ENCODE peak calls at places on chromosomes 16 and 17, in six cellular contexts. One of them, this sample, is unnamed.

GRCh38 chr17:44348234-44348987 is 3.3 kb downstream of the GRN start:
- DNase-seq in A549: no peak
- DNase-seq in AG10803: peak; percentile 49
- DNase-seq in AG09319: no peak
- DNase-seq in astrocyte: no peak
- DNase-seq in mammary epithelial cell: peak; percentile 90
- DNase-seq in this sample: no peak

GRCh38 chr17:80294210-80294609 is 33.6 kb downstream of the RNF213 start:
- DNase-seq in mammary epithelial cell: no peak
- DNase-seq in A549: no peak
- DNase-seq in astrocyte: no peak
- DNase-seq in AG09319: no peak
- DNase-seq in AG10803: no peak
- DNase-seq in this sample: no peak

GRCh38 chr17:17737938-17738894 is 57.0 kb downstream of the RAI1 start:
- DNase-seq in A549: no peak
- DNase-seq in AG09319: no peak
- DNase-seq in mammary epithelial cell: peak; percentile 44
- DNase-seq in astrocyte: peak; percentile 40
- DNase-seq in AG10803: no peak
- DNase-seq in this sample: no peak

GRCh38 chr17:78130080-78130438 is 512 bp upstream of the TMC8 start:
- DNase-seq in AG10803: no peak
- DNase-seq in AG09319: no peak
- DNase-seq in mammary epithelial cell: no peak
- DNase-seq in A549: no peak
- DNase-seq in astrocyte: no peak
- DNase-seq in this sample: no peak

GRCh38 chr17:56203430-56203829 is 50.2 kb downstream of the ANKFN1 start:
- DNase-seq in AG09319: no peak
- DNase-seq in astrocyte: no peak
- DNase-seq in mammary epithelial cell: peak; percentile 24
- DNase-seq in AG10803: peak; percentile 7
- DNase-seq in A549: peak; percentile 40
- DNase-seq in this sample: no peak

GRCh38 chr17:4142107-4142900 is 526 bp downstream of the ZZEF1 start:
- DNase-seq in mammary epithelial cell: no peak
- DNase-seq in AG09319: no peak
- DNase-seq in A549: no peak
- DNase-seq in AG10803: peak; percentile 29
- DNase-seq in astrocyte: peak; percentile 8
- DNase-seq in this sample: no peak

GRCh38 chr17:81535480-81536298 is 7.5 kb downstream of the FSCN2 start:
- DNase-seq in AG09319: no peak
- DNase-seq in mammary epithelial cell: no peak
- DNase-seq in AG10803: no peak
- DNase-seq in astrocyte: no peak
- DNase-seq in A549: no peak
- DNase-seq in this sample: no peak

GRCh38 chr16:67447508-67448076 is 16.7 kb downstream of the HSD11B2 start:
- DNase-seq in AG09319: no peak
- DNase-seq in AG10803: peak; percentile 49
- DNase-seq in mammary epithelial cell: no peak
- DNase-seq in astrocyte: no peak
- DNase-seq in A549: peak; percentile 77
- DNase-seq in this sample: no peak

GRCh38 chr16:30485818-30486436 is 13.4 kb downstream of the ITGAL start:
- DNase-seq in AG09319: no peak
- DNase-seq in astrocyte: peak; percentile 29
- DNase-seq in mammary epithelial cell: no peak
- DNase-seq in A549: no peak
- DNase-seq in AG10803: peak; percentile 80
- DNase-seq in this sample: no peak

GRCh38 chr16:57667526-57668258 is 414 bp upstream of the ADGRG3 start:
- DNase-seq in mammary epithelial cell: no peak
- DNase-seq in A549: no peak
- DNase-seq in AG10803: no peak
- DNase-seq in AG09319: no peak
- DNase-seq in astrocyte: no peak
- DNase-seq in this sample: no peak
- TF ChIP-seq CTCF in mammary epithelial cell: peak; percentile 51
- TF ChIP-seq CTCF in A549: no peak
- TF ChIP-seq CTCF in AG10803: no peak
- TF ChIP-seq CTCF in AG09319: no peak
- TF ChIP-seq CTCF in astrocyte: no peak
- TF ChIP-seq CTCF in this sample: peak; percentile 26

DNA sequence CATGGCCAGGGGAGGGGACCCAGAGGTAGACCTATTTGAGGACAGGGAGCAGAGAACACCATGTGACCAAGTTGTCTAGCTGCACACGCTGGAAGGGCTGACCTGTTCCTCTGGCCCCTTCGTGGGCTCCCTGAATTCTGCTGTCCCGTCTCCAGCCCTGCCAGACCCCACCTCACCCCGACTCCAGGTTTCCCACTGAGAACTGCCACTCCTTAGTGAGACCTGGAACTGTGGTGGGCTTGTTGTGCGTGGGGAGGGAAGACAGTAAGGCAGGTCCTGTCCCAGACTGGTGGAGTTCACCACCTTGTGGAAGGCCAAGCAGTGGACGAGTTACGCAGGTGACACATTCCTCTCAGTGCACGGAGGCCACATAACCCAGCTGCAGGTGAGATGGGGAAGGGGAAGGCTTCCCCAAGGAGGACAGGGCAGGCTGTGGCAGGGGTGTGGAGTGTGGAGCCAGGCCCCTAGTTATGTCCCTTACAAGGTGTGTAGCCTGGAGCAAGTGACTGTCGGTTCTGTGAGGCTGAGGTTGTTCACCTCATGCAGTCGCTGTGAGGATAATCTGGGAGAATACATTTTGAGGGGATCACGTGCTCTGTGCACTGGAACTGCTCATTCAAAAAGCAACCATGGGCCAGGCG is 54.7 kb downstream of the USP22 start:
- DNase-seq in A549: no peak
- DNase-seq in AG09319: no peak
- DNase-seq in AG10803: no peak
- DNase-seq in mammary epithelial cell: no peak
- DNase-seq in astrocyte: no peak
- DNase-seq in this sample: no peak
- TF ChIP-seq CTCF in A549: no peak
- TF ChIP-seq CTCF in AG09319: no peak
- TF ChIP-seq CTCF in AG10803: no peak
- TF ChIP-seq CTCF in mammary epithelial cell: no peak
- TF ChIP-seq CTCF in astrocyte: no peak
- TF ChIP-seq CTCF in this sample: no peak

GRCh38 chr17:1533649-1534325 is 17.4 kb upstream of the INPP5K start:
- DNase-seq in astrocyte: no peak
- DNase-seq in AG09319: no peak
- DNase-seq in mammary epithelial cell: no peak
- DNase-seq in A549: no peak
- DNase-seq in AG10803: no peak
- DNase-seq in this sample: no peak

GRCh38 chr17:1529863-1530262 is 13.5 kb upstream of the INPP5K start:
- DNase-seq in mammary epithelial cell: no peak
- DNase-seq in AG09319: no peak
- DNase-seq in astrocyte: no peak
- DNase-seq in AG10803: peak; percentile 4
- DNase-seq in A549: no peak
- DNase-seq in this sample: no peak

GRCh38 chr17:1535737-1536136 is 19.3 kb upstream of the INPP5K start:
- DNase-seq in mammary epithelial cell: no peak
- DNase-seq in AG10803: no peak
- DNase-seq in AG09319: no peak
- DNase-seq in A549: no peak
- DNase-seq in astrocyte: no peak
- DNase-seq in this sample: no peak

GRCh38 chr17:1532836-1533602 is 16.6 kb upstream of the INPP5K start:
- DNase-seq in A549: no peak
- DNase-seq in mammary epithelial cell: no peak
- DNase-seq in AG09319: no peak
- DNase-seq in astrocyte: no peak
- DNase-seq in AG10803: no peak
- DNase-seq in this sample: no peak
- TF ChIP-seq CTCF in A549: peak; percentile 25
- TF ChIP-seq CTCF in mammary epithelial cell: peak; percentile 26
- TF ChIP-seq CTCF in AG09319: peak; percentile 16
- TF ChIP-seq CTCF in astrocyte: peak; percentile 6
- TF ChIP-seq CTCF in AG10803: peak; percentile 33
- TF ChIP-seq CTCF in this sample: peak; percentile 52

GRCh38 chr17:39194089-39194984 is 3.1 kb downstream of the CACNB1 start:
- DNase-seq in astrocyte: peak; percentile 49
- DNase-seq in AG09319: no peak
- DNase-seq in A549: peak; percentile 84
- DNase-seq in mammary epithelial cell: no peak
- DNase-seq in AG10803: peak; percentile 68
- DNase-seq in this sample: no peak
- TF ChIP-seq CTCF in astrocyte: peak; percentile 25
- TF ChIP-seq CTCF in AG09319: peak; percentile 57
- TF ChIP-seq CTCF in A549: peak; percentile 33
- TF ChIP-seq CTCF in mammary epithelial cell: peak; percentile 22
- TF ChIP-seq CTCF in AG10803: peak; percentile 59
- TF ChIP-seq CTCF in this sample: peak; percentile 58

GRCh38 chr16:21301895-21302291 is 23.8 kb upstream of the CRYM start:
- DNase-seq in mammary epithelial cell: no peak
- DNase-seq in AG10803: no peak
- DNase-seq in AG09319: no peak
- DNase-seq in astrocyte: no peak
- DNase-seq in A549: no peak
- DNase-seq in this sample: no peak
- TF ChIP-seq CTCF in mammary epithelial cell: no peak
- TF ChIP-seq CTCF in AG10803: no peak
- TF ChIP-seq CTCF in AG09319: no peak
- TF ChIP-seq CTCF in astrocyte: no peak
- TF ChIP-seq CTCF in A549: no peak
- TF ChIP-seq CTCF in this sample: no peak

GRCh38 chr16:16183562-16183961 is 39.7 kb downstream of the ABCC6 start:
- DNase-seq in AG09319: no peak
- DNase-seq in mammary epithelial cell: no peak
- DNase-seq in AG10803: no peak
- DNase-seq in A549: no peak
- DNase-seq in astrocyte: no peak
- DNase-seq in this sample: no peak
- TF ChIP-seq CTCF in AG09319: peak; percentile 10
- TF ChIP-seq CTCF in mammary epithelial cell: no peak
- TF ChIP-seq CTCF in AG10803: peak; percentile 9
- TF ChIP-seq CTCF in A549: peak; percentile 26
- TF ChIP-seq CTCF in astrocyte: no peak
- TF ChIP-seq CTCF in this sample: peak; percentile 40